ENCODE peak calls at places on chromosomes 13 and 19, in eight cellular contexts. J is Caco-2, B is prostate gland, Q is mesendoderm, U is heart right ventricle, K is ovary, W is neuronal stem cell, M is NT2/D1. E is an unnamed sample. For H3K4me1, the result is how much of the 10 kb centered on the place peaks cover.

GRCh38 chr13:59038824-59039223 is 1124.9 kb downstream of the DIAPH3 start:
- DNase-seq in W (no peak), U (no peak), M (no peak), J (no peak), K (no peak), Q (no peak), B (no peak), E (no peak)

GRCh38 chr13:80962173-80962572 is 621.2 kb upstream of the SPRY2 start:
- DNase-seq in Q (no peak), U (no peak), M (no peak), B (no peak), J (no peak), W (no peak), K (no peak), E (no peak)

GRCh38 chr19:2016041-2016807 is 710 bp upstream of the BTBD2 start:
- DNase-seq in M (no peak), W (peak), B (peak), K (peak), J (peak), Q (peak), U (peak), E (peak)

GRCh38 chr13:59782696-59783095 is 381.0 kb downstream of the DIAPH3 start:
- DNase-seq in B (no peak), Q (no peak), W (no peak), U (no peak), J (no peak), K (no peak), M (no peak), E (no peak)

GRCh38 chr19:12939292-12939606 is 840 bp downstream of the CALR start:
- DNase-seq in W (no peak), Q (peak), B (no peak), U (no peak), K (no peak), J (no peak), M (no peak), E (no peak)

GRCh38 chr13:42836930-42837329 is 55.5 kb downstream of the FAM216B start:
- DNase-seq in W (no peak), J (peak), M (no peak), Q (peak), K (peak), U (no peak), B (peak), E (no peak)

GRCh38 chr13:24183741-24184182 is 23.2 kb downstream of the SPATA13 start:
- DNase-seq in K (peak), W (no peak), U (no peak), Q (no peak), M (no peak), J (no peak), B (no peak), E (no peak)

GRCh38 chr13:76882431-76882830 is 3.8 kb downstream of the KCTD12 start:
- DNase-seq in M (no peak), K (no peak), Q (no peak), J (no peak), B (no peak), U (no peak), W (no peak), E (no peak)

GRCh38 chr13:32081591-32081990 is 50.0 kb downstream of the FRY start:
- DNase-seq in U (no peak), M (no peak), W (no peak), K (no peak), J (no peak), B (no peak), Q (no peak), E (no peak)

GRCh38 chr19:37007587-37008220 is 70.5 kb upstream of the ZNF420 start:
- DNase-seq in Q (no peak), M (peak), U (peak), J (no peak), K (peak), W (no peak), B (peak), E (peak)

GRCh38 chr19:39145180-39145953 is 19.8 kb downstream of the PAK4 start:
- DNase-seq in K (peak), M (no peak), B (peak), Q (no peak), J (no peak), U (no peak), W (no peak), E (no peak)

GRCh38 chr13:34867590-34867989 is 74.5 kb upstream of the NBEA start:
- DNase-seq in B (no peak), U (no peak), K (no peak), W (no peak), M (no peak), J (no peak), Q (no peak), E (no peak)

GRCh38 chr19:4375164-4375619 is 25.2 kb downstream of the SH3GL1 start:
- DNase-seq in K (peak), M (no peak), W (no peak), U (no peak), J (peak), Q (peak), B (no peak), E (no peak)

GRCh38 chr13:71625183-71625582 is 241.8 kb downstream of the DACH1 start:
- DNase-seq in J (no peak), U (no peak), Q (no peak), W (no peak), B (no peak), K (no peak), M (no peak), E (no peak)

GRCh38 chr13:33229446-33230177 is 55.9 kb downstream of the STARD13 start:
- DNase-seq in Q (no peak), K (no peak), M (no peak), B (no peak), W (no peak), U (no peak), J (no peak), E (no peak)

GRCh38 chr13:77898097-77898496 is 20.5 kb downstream of the EDNRB start:
- DNase-seq in M (no peak), Q (no peak), W (no peak), U (no peak), B (no peak), J (no peak), K (no peak), E (no peak)

GRCh38 chr19:55113570-55114039 is 3.8 kb downstream of the PPP1R12C start:
- DNase-seq in W (peak), J (peak), U (peak), B (peak), K (peak), M (peak), Q (peak), E (peak)

GRCh38 chr13:39353988-39354387 is 249.0 kb downstream of the LHFPL6 start:
- DNase-seq in J (no peak), Q (no peak), W (no peak), U (no peak), B (no peak), M (no peak), K (no peak), E (no peak)

GRCh38 chr13:44908712-44909111 is 80.6 kb downstream of the NUFIP1 start:
- DNase-seq in Q (no peak), K (no peak), B (no peak), J (no peak), U (no peak), W (no peak), M (no peak), E (no peak)

GRCh38 chr13:24502567-24503375 is 9.8 kb downstream of the PARP4 start:
- DNase-seq in U (peak), M (no peak), Q (peak), K (no peak), W (peak), J (no peak), B (no peak), E (peak)

GRCh38 chr13:100209857-100210580 is 121.1 kb downstream of the PCCA start:
- DNase-seq in W (no peak), M (no peak), J (no peak), B (no peak), K (no peak), U (no peak), Q (no peak), E (no peak)

GRCh38 chr19:10114651-10115391 is 3.3 kb downstream of the P2RY11 start:
- DNase-seq in B (no peak), U (no peak), W (no peak), Q (peak), M (no peak), J (peak), K (no peak), E (no peak)

GRCh38 chr19:49019242-49019932 is 2.5 kb upstream of the LHB start:
- DNase-seq in U (peak), W (no peak), J (peak), K (peak), M (peak), Q (peak), B (peak), E (peak)

GRCh38 chr19:49672131-49672919 is 4.7 kb upstream of the PRMT1 start:
- DNase-seq in K (peak), Q (peak), J (peak), M (no peak), W (no peak), B (peak), U (peak), E (peak)

GRCh38 chr19:19745496-19746285 is 12.8 kb upstream of the ZNF14 start:
- DNase-seq in J (no peak), W (no peak), U (no peak), Q (no peak), M (no peak), K (no peak), B (no peak), E (no peak)

GRCh38 chr19:11273989-11274388 is 11.7 kb upstream of the DOCK6 start:
- DNase-seq in U (no peak), B (no peak), Q (no peak), J (no peak), M (no peak), K (no peak), W (no peak), E (no peak)

GRCh38 chr13:48532146-48532472 is 771 bp downstream of the RCBTB2 start:
- DNase-seq in B (no peak), W (no peak), Q (no peak), K (no peak), M (no peak), U (no peak), J (no peak), E (no peak)

GRCh38 chr13:99916366-99917103 is 55.0 kb downstream of the ZIC5 start:
- DNase-seq in K (no peak), M (peak), U (no peak), W (no peak), J (no peak), B (peak), Q (peak), E (no peak)

GRCh38 chr19:49272204-49272603 is 52.8 kb downstream of the SLC6A16 start:
- DNase-seq in J (no peak), Q (no peak), W (no peak), K (no peak), M (no peak), B (no peak), U (no peak), E (no peak)

GRCh38 chr19:51108805-51109146 is 567 bp upstream of the CTU1 start:
- DNase-seq in U (no peak), W (no peak), M (no peak), Q (no peak), J (no peak), K (no peak), B (no peak), E (no peak)

GRCh38 chr19:54586397-54586796 is 7.0 kb upstream of the LILRA1 start:
- DNase-seq in W (no peak), J (no peak), M (no peak), K (no peak), B (no peak), Q (no peak), U (no peak), E (no peak)

GRCh38 chr19:18340237-18340989 is at the start of gene PGPEP1:
- DNase-seq in W (peak), K (peak), M (no peak), B (peak), J (peak), U (peak), Q (peak), E (peak)

GRCh38 chr19:35362261-35363000 is 4.2 kb downstream of the FFAR3 start:
- DNase-seq in W (no peak), J (no peak), Q (no peak), B (no peak), M (no peak), U (no peak), K (no peak), E (no peak)

GRCh38 chr13:104993708-104994107 is 1541.8 kb downstream of the EFNB2 start:
- DNase-seq in Q (peak), J (no peak), U (no peak), B (no peak), W (no peak), M (no peak), K (no peak), E (no peak)

GRCh38 chr19:56566904-56567273 is 379 bp upstream of the ZNF470 start:
- DNase-seq in J (peak), K (peak), Q (no peak), B (peak), U (peak), M (no peak), W (no peak), E (peak)

GRCh38 chr19:2992958-2993357 is 15.6 kb downstream of the TLE6 start:
- DNase-seq in M (no peak), U (no peak), K (no peak), B (no peak), W (no peak), Q (no peak), J (no peak), E (no peak)

GRCh38 chr13:40994581-40995230 is 24.4 kb downstream of the ELF1 start:
- DNase-seq in W (no peak), J (no peak), Q (no peak), B (no peak), K (no peak), U (no peak), M (no peak), E (no peak)

GRCh38 chr19:56120371-56121179 is 520 bp downstream of the ZNF787 start:
- DNase-seq in Q (peak), B (peak), M (no peak), J (peak), W (no peak), U (peak), K (peak), E (peak)

GRCh38 chr19:10105241-10106099 is 692 bp upstream of the PPAN start:
- DNase-seq in Q (no peak), U (no peak), K (no peak), B (no peak), W (no peak), J (no peak), M (no peak), E (no peak)

GRCh38 chr19:1992759-1993260 is 22.7 kb downstream of the BTBD2 start:
- DNase-seq in K (no peak), U (no peak), J (no peak), B (no peak), Q (peak), W (no peak), M (no peak), E (no peak)

GRCh38 chr13:31008400-31009115 is 76.1 kb downstream of the TEX26 start:
- DNase-seq in U (no peak), M (no peak), W (no peak), B (no peak), Q (no peak), K (no peak), J (no peak), E (no peak)
- H3K4me1 ChIP-seq in U (under half), M (under half), W (under half), B (under half), Q (under half), K (under half), J (under half), E (under half)

DNA sequence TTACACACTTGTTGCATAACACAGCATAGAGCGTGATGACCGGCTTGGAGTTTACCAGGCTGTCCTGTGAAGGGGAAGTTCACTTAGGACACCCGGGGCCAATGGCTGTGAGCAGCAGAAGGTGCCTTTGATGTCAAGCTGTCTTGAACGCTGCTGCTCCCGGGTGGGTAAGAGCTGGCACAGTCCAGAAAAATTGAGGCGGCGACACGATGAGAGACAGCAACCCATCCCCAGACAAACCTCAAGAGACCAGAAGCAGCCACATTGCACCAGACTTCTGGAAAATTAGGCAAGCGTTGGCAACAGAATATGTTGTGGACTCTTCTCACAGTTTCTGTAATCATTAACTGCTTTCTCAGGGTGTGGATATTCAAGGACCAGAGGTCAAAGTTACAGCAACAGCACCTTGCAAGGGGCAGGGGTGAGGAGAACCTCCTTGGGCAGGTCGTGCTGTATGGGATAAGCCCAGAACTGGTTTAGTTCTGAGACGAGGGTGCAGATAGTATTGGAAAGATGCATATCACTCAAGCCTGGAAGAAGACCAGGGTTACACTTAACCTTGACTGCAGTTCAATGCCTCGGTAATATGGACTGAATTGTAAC is 10.1 kb downstream of the NFILZ start:
- DNase-seq in U (peak), M (no peak), K (no peak), W (no peak), B (no peak), J (peak), Q (no peak), E (peak)
- H3K4me1 ChIP-seq in U (under half), M (under half), K (under half), W (under half), B (under half), J (under half), Q (under half), E (under half)

GRCh38 chr19:46862504-46862835 is 1.7 kb downstream of the ARHGAP35 start:
- DNase-seq in B (no peak), J (no peak), Q (no peak), U (no peak), W (no peak), M (no peak), K (no peak), E (no peak)
- H3K4me1 ChIP-seq in B (under half), J (under half), Q (under half), U (half or more), W (under half), M (under half), K (under half), E (half or more)

GRCh38 chr19:46818812-46819211 is 30.4 kb upstream of the SLC1A5 start:
- DNase-seq in J (peak), M (no peak), U (no peak), B (no peak), Q (peak), W (no peak), K (no peak), E (no peak)
- H3K4me1 ChIP-seq in J (under half), M (under half), U (under half), B (under half), Q (under half), W (under half), K (under half), E (under half)

GRCh38 chr19:16415806-16416205 is 56.0 kb downstream of the EPS15L1 start:
- DNase-seq in W (no peak), M (no peak), B (no peak), Q (no peak), U (no peak), K (no peak), J (no peak), E (no peak)

GRCh38 chr19:16417660-16418596 is 53.8 kb downstream of the EPS15L1 start:
- DNase-seq in B (peak), J (peak), U (peak), M (peak), W (peak), K (peak), Q (peak), E (peak)

GRCh38 chr19:16418597-16418962 is 53.2 kb downstream of the EPS15L1 start:
- DNase-seq in B (no peak), W (no peak), K (no peak), J (no peak), M (no peak), U (no peak), Q (peak), E (no peak)

GRCh38 chr19:16416574-16416973 is 55.2 kb downstream of the EPS15L1 start:
- DNase-seq in J (no peak), M (no peak), K (no peak), B (no peak), W (no peak), Q (no peak), U (no peak), E (no peak)

DNA sequence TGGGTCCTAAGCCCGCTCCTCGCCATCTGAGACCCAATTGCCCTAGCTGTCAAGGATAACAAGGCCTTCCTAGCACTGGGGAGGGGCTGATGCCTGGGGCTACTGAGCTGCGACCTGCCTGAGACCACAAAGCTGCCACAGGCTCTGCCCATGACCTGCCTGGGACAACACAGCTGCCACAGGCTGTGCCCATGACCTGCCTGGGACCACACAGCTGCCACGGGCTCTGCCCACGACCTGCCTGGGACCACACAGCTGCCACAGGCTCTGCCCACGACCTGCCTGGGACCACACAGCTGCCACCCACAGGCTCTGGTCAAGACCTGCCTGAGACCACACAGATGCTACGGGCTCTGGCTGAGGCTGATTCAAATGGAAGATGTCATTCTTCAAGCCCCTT is 54.8 kb downstream of the EPS15L1 start:
- DNase-seq in Q (no peak), U (no peak), B (no peak), M (no peak), W (no peak), J (no peak), K (no peak), E (no peak)
- H3K4me1 ChIP-seq in Q (under half), U (under half), B (under half), M (under half), W (under half), J (under half), K (under half), E (half or more)

GRCh38 chr19:40611900-40612698 is 10.9 kb downstream of the LTBP4 start:
- DNase-seq in J (peak), K (no peak), W (no peak), U (no peak), Q (no peak), B (no peak), M (no peak), E (no peak)
- H3K4me1 ChIP-seq in J (under half), K (under half), W (under half), U (half or more), Q (under half), B (under half), M (under half), E (half or more)

E was measured in left ventricle myocardium inferior.